ENCODE peak calls at places on chromosome 2, in six cellular contexts. U is ascending aorta; I is stimulated activated CD4-positive, alpha-beta T cell treated with anti-CD3 and anti-CD28 coated beads, Interleukin-12 subunit alpha, Interleukin-12 subunit beta, amount 100 ng/mL, for 24 hours; D is HCEC 1CT; P is NCI-H82; F is Right ventricle myocardium inferior. J is an unnamed sample.

GRCh38 chr2:229392214-229392613 is 121.1 kb upstream of the PID1 start:
- DNase-seq in U (no peak), I (no peak), D (no peak), P (no peak), F (no peak), J (no peak)

GRCh38 chr2:34096552-34097171 is 497.6 kb upstream of the FAM98A start:
- DNase-seq in U (no peak), I (peak), D (peak), P (peak), F (no peak), J (peak)

GRCh38 chr2:72782520-72782919 is 43.3 kb downstream of the EXOC6B start:
- DNase-seq in U (no peak), I (no peak), D (no peak), P (no peak), F (no peak), J (no peak)

GRCh38 chr2:203612246-203612645 is 77.1 kb upstream of the RAPH1 start:
- DNase-seq in U (no peak), I (no peak), D (no peak), P (no peak), F (no peak), J (no peak)

GRCh38 chr2:205734436-205734835 is 52.1 kb downstream of the NRP2 start:
- DNase-seq in U (no peak), I (no peak), D (peak), P (peak), F (no peak), J (peak)

GRCh38 chr2:96264086-96264485 is 1.7 kb downstream of the TMEM127 start:
- DNase-seq in U (no peak), I (no peak), D (no peak), P (no peak), F (no peak), J (no peak)

GRCh38 chr2:18083806-18084205 is 205.3 kb downstream of the KCNS3 start:
- DNase-seq in U (no peak), I (no peak), D (no peak), P (no peak), F (no peak), J (no peak)

GRCh38 chr2:88329815-88330603 is 122.5 kb downstream of the FOXI3 start:
- DNase-seq in U (no peak), I (no peak), D (no peak), P (peak), F (no peak), J (no peak)

GRCh38 chr2:64650722-64651338 is 2.9 kb downstream of the SERTAD2 start:
- DNase-seq in U (no peak), I (no peak), D (no peak), P (peak), F (no peak), J (no peak)

GRCh38 chr2:23926289-23926749 is 604 bp downstream of the ATAD2B start:
- DNase-seq in U (peak), I (no peak), D (no peak), P (peak), F (peak), J (peak)

GRCh38 chr2:8329660-8330622 is 351.9 kb upstream of the ID2 start:
- DNase-seq in U (no peak), I (no peak), D (no peak), P (peak), F (no peak), J (no peak)

GRCh38 chr2:111122631-111123421 is 2.1 kb downstream of the BCL2L11 start:
- DNase-seq in U (peak), I (no peak), D (peak), P (peak), F (peak), J (peak)

GRCh38 chr2:65452150-65452895 is 19.9 kb upstream of the SPRED2 start:
- DNase-seq in U (no peak), I (no peak), D (no peak), P (no peak), F (no peak), J (no peak)

GRCh38 chr2:15315411-15315810 is 245.7 kb downstream of the NBAS start:
- DNase-seq in U (no peak), I (no peak), D (no peak), P (no peak), F (no peak), J (no peak)

GRCh38 chr2:201949036-201950012 is 84.3 kb upstream of the FZD7 start:
- DNase-seq in U (no peak), I (no peak), D (no peak), P (no peak), F (no peak), J (no peak)